ENCODE peak calls at places on chromosomes 4 and X, in nine cellular contexts. One of them, this sample, is unnamed. For H3K9me3, the result is how much of the 10 kb centered on the place peaks cover.

GRCh38 chrX:148459343-148459742 is 41.1 kb upstream of the AFF2 start:
- DNase-seq in naive thymus-derived CD4-positive, alpha-beta T cell: no peak
- DNase-seq in psoas muscle: no peak
- DNase-seq in CD4-positive, CD25-positive, alpha-beta regulatory T cell: no peak
- DNase-seq in endodermal cell: no peak
- DNase-seq in IMR-90: no peak
- DNase-seq in transverse colon: no peak
- DNase-seq in mucosa of descending colon: no peak
- DNase-seq in breast epithelium: no peak
- DNase-seq in this sample: no peak

GRCh38 chr4:48943387-48943786 is 36.8 kb upstream of the OCIAD2 start:
- DNase-seq in endodermal cell: peak
- DNase-seq in transverse colon: no peak
- DNase-seq in breast epithelium: no peak
- DNase-seq in IMR-90: no peak
- DNase-seq in psoas muscle: no peak
- DNase-seq in naive thymus-derived CD4-positive, alpha-beta T cell: no peak
- DNase-seq in CD4-positive, CD25-positive, alpha-beta regulatory T cell: no peak
- DNase-seq in mucosa of descending colon: no peak
- DNase-seq in this sample: peak

GRCh38 chr4:112270051-112270450 is 15.7 kb downstream of the TIFA start:
- DNase-seq in breast epithelium: no peak
- DNase-seq in naive thymus-derived CD4-positive, alpha-beta T cell: no peak
- DNase-seq in psoas muscle: no peak
- DNase-seq in IMR-90: no peak
- DNase-seq in transverse colon: no peak
- DNase-seq in CD4-positive, CD25-positive, alpha-beta regulatory T cell: no peak
- DNase-seq in endodermal cell: no peak
- DNase-seq in mucosa of descending colon: no peak
- DNase-seq in this sample: no peak

GRCh38 chr4:124253080-124253479 is 459.5 kb downstream of the ANKRD50 start:
- DNase-seq in endodermal cell: no peak
- DNase-seq in mucosa of descending colon: no peak
- DNase-seq in CD4-positive, CD25-positive, alpha-beta regulatory T cell: no peak
- DNase-seq in naive thymus-derived CD4-positive, alpha-beta T cell: no peak
- DNase-seq in transverse colon: no peak
- DNase-seq in breast epithelium: no peak
- DNase-seq in psoas muscle: no peak
- DNase-seq in IMR-90: no peak
- DNase-seq in this sample: no peak

GRCh38 chr4:117983541-117984451 is 50.5 kb upstream of the NDST3 start:
- DNase-seq in naive thymus-derived CD4-positive, alpha-beta T cell: no peak
- DNase-seq in CD4-positive, CD25-positive, alpha-beta regulatory T cell: no peak
- DNase-seq in breast epithelium: no peak
- DNase-seq in transverse colon: no peak
- DNase-seq in mucosa of descending colon: no peak
- DNase-seq in endodermal cell: no peak
- DNase-seq in IMR-90: peak
- DNase-seq in psoas muscle: no peak
- DNase-seq in this sample: no peak

GRCh38 chr4:137310593-137311490 is 221.5 kb downstream of the PCDH18 start:
- DNase-seq in psoas muscle: no peak
- DNase-seq in endodermal cell: no peak
- DNase-seq in IMR-90: peak
- DNase-seq in mucosa of descending colon: no peak
- DNase-seq in transverse colon: no peak
- DNase-seq in breast epithelium: no peak
- DNase-seq in CD4-positive, CD25-positive, alpha-beta regulatory T cell: no peak
- DNase-seq in naive thymus-derived CD4-positive, alpha-beta T cell: no peak
- DNase-seq in this sample: no peak

GRCh38 chr4:88812420-88812819 is 114.8 kb upstream of the NAP1L5 start:
- DNase-seq in naive thymus-derived CD4-positive, alpha-beta T cell: no peak
- DNase-seq in breast epithelium: no peak
- DNase-seq in mucosa of descending colon: no peak
- DNase-seq in CD4-positive, CD25-positive, alpha-beta regulatory T cell: no peak
- DNase-seq in psoas muscle: no peak
- DNase-seq in endodermal cell: no peak
- DNase-seq in IMR-90: no peak
- DNase-seq in transverse colon: no peak
- DNase-seq in this sample: no peak

GRCh38 chr4:29005838-29006237 is 1714.3 kb upstream of the PCDH7 start:
- DNase-seq in endodermal cell: no peak
- DNase-seq in IMR-90: no peak
- DNase-seq in CD4-positive, CD25-positive, alpha-beta regulatory T cell: no peak
- DNase-seq in naive thymus-derived CD4-positive, alpha-beta T cell: no peak
- DNase-seq in psoas muscle: no peak
- DNase-seq in mucosa of descending colon: no peak
- DNase-seq in transverse colon: no peak
- DNase-seq in breast epithelium: no peak
- DNase-seq in this sample: no peak

GRCh38 chrX:2974946-2975345 is 31.4 kb upstream of the ARSH start:
- DNase-seq in psoas muscle: no peak
- DNase-seq in CD4-positive, CD25-positive, alpha-beta regulatory T cell: no peak
- DNase-seq in endodermal cell: no peak
- DNase-seq in mucosa of descending colon: no peak
- DNase-seq in transverse colon: no peak
- DNase-seq in IMR-90: no peak
- DNase-seq in breast epithelium: no peak
- DNase-seq in naive thymus-derived CD4-positive, alpha-beta T cell: no peak
- DNase-seq in this sample: no peak

GRCh38 chr4:24473309-24473721 is 111.0 kb downstream of the DHX15 start:
- DNase-seq in psoas muscle: peak
- DNase-seq in breast epithelium: no peak
- DNase-seq in naive thymus-derived CD4-positive, alpha-beta T cell: peak
- DNase-seq in IMR-90: peak
- DNase-seq in CD4-positive, CD25-positive, alpha-beta regulatory T cell: no peak
- DNase-seq in mucosa of descending colon: peak
- DNase-seq in transverse colon: peak
- DNase-seq in endodermal cell: peak
- DNase-seq in this sample: no peak

GRCh38 chrX:48045410-48046311 is 25.8 kb downstream of the ZNF630 start:
- DNase-seq in naive thymus-derived CD4-positive, alpha-beta T cell: no peak
- DNase-seq in endodermal cell: peak
- DNase-seq in CD4-positive, CD25-positive, alpha-beta regulatory T cell: no peak
- DNase-seq in breast epithelium: no peak
- DNase-seq in psoas muscle: peak
- DNase-seq in transverse colon: no peak
- DNase-seq in IMR-90: peak
- DNase-seq in mucosa of descending colon: no peak
- DNase-seq in this sample: no peak

GRCh38 chr4:100286601-100287000 is 96.3 kb upstream of the DDIT4L start:
- DNase-seq in CD4-positive, CD25-positive, alpha-beta regulatory T cell: no peak
- DNase-seq in endodermal cell: peak
- DNase-seq in IMR-90: no peak
- DNase-seq in psoas muscle: no peak
- DNase-seq in breast epithelium: no peak
- DNase-seq in mucosa of descending colon: no peak
- DNase-seq in naive thymus-derived CD4-positive, alpha-beta T cell: no peak
- DNase-seq in transverse colon: no peak
- DNase-seq in this sample: no peak

GRCh38 chr4:62683799-62684566 is 1483.9 kb downstream of the ADGRL3 start:
- DNase-seq in mucosa of descending colon: no peak
- DNase-seq in naive thymus-derived CD4-positive, alpha-beta T cell: no peak
- DNase-seq in endodermal cell: no peak
- DNase-seq in transverse colon: no peak
- DNase-seq in psoas muscle: no peak
- DNase-seq in breast epithelium: no peak
- DNase-seq in IMR-90: no peak
- DNase-seq in CD4-positive, CD25-positive, alpha-beta regulatory T cell: no peak
- DNase-seq in this sample: no peak

GRCh38 chr4:94819371-94819770 is 61.6 kb downstream of the BMPR1B start:
- DNase-seq in mucosa of descending colon: no peak
- DNase-seq in endodermal cell: no peak
- DNase-seq in transverse colon: no peak
- DNase-seq in psoas muscle: no peak
- DNase-seq in IMR-90: no peak
- DNase-seq in breast epithelium: no peak
- DNase-seq in CD4-positive, CD25-positive, alpha-beta regulatory T cell: no peak
- DNase-seq in naive thymus-derived CD4-positive, alpha-beta T cell: no peak
- DNase-seq in this sample: no peak

GRCh38 chr4:93693141-93693540 is 135.4 kb upstream of the ATOH1 start:
- DNase-seq in CD4-positive, CD25-positive, alpha-beta regulatory T cell: no peak
- DNase-seq in IMR-90: no peak
- DNase-seq in transverse colon: no peak
- DNase-seq in naive thymus-derived CD4-positive, alpha-beta T cell: no peak
- DNase-seq in breast epithelium: no peak
- DNase-seq in endodermal cell: no peak
- DNase-seq in mucosa of descending colon: no peak
- DNase-seq in psoas muscle: no peak
- DNase-seq in this sample: no peak

GRCh38 chr4:89056953-89057398 is at the start of gene FAM13A:
- DNase-seq in CD4-positive, CD25-positive, alpha-beta regulatory T cell: peak
- DNase-seq in endodermal cell: peak
- DNase-seq in transverse colon: peak
- DNase-seq in breast epithelium: peak
- DNase-seq in psoas muscle: peak
- DNase-seq in naive thymus-derived CD4-positive, alpha-beta T cell: no peak
- DNase-seq in IMR-90: peak
- DNase-seq in mucosa of descending colon: peak
- DNase-seq in this sample: peak

DNA sequence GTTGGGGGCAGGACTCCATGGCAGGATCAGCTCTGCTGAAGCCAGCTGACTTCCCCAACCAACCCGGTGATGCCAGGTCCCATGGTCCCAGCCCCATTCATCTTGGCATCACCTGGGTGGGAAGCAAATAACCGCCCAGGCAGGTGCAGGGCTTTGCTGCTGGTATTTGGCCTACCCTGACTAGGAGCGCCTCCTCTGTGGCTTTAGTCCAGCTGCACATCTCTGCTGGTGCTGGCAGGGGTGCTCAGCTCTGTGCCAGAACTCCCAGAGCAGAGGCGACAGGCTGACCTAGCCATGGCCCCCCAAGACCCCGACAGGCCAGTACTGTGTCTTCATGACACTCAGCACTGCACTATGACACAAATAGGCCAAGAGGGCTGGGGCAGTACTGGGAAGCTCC is 64.4 kb downstream of the STARD8 start:
- DNase-seq in IMR-90: no peak
- DNase-seq in endodermal cell: no peak
- DNase-seq in transverse colon: no peak
- DNase-seq in naive thymus-derived CD4-positive, alpha-beta T cell: no peak
- DNase-seq in CD4-positive, CD25-positive, alpha-beta regulatory T cell: no peak
- DNase-seq in mucosa of descending colon: no peak
- DNase-seq in breast epithelium: no peak
- DNase-seq in psoas muscle: no peak
- DNase-seq in this sample: no peak
- H3K9me3 ChIP-seq in IMR-90: under half
- H3K9me3 ChIP-seq in endodermal cell: under half
- H3K9me3 ChIP-seq in transverse colon: under half
- H3K9me3 ChIP-seq in naive thymus-derived CD4-positive, alpha-beta T cell: under half
- H3K9me3 ChIP-seq in CD4-positive, CD25-positive, alpha-beta regulatory T cell: under half
- H3K9me3 ChIP-seq in mucosa of descending colon: under half
- H3K9me3 ChIP-seq in breast epithelium: under half
- H3K9me3 ChIP-seq in psoas muscle: under half
- H3K9me3 ChIP-seq in this sample: under half

DNA sequence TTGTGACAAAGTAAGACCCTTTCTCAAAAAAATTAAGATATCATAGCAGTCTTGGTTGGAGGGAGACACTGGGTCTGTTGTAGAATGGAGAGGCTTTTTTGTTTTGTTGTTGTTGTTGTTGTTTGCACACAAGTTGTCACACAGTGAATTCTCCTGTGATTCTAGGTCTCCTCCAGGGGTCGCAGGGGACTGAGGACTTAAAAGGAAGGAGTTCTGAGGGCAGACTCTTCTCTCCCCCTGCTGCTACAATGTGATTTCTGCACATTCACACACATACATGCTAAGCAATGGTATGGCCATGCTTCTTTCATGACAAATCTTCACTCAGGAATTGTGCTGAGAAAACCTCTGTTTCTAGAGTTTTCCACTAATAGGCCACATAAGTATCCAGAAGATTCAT is 71.1 kb downstream of the ZNF732 start:
- DNase-seq in transverse colon: no peak
- DNase-seq in endodermal cell: no peak
- DNase-seq in IMR-90: no peak
- DNase-seq in CD4-positive, CD25-positive, alpha-beta regulatory T cell: no peak
- DNase-seq in mucosa of descending colon: no peak
- DNase-seq in breast epithelium: no peak
- DNase-seq in naive thymus-derived CD4-positive, alpha-beta T cell: no peak
- DNase-seq in psoas muscle: no peak
- DNase-seq in this sample: no peak
- H3K9me3 ChIP-seq in transverse colon: under half
- H3K9me3 ChIP-seq in endodermal cell: half or more
- H3K9me3 ChIP-seq in IMR-90: under half
- H3K9me3 ChIP-seq in CD4-positive, CD25-positive, alpha-beta regulatory T cell: under half
- H3K9me3 ChIP-seq in mucosa of descending colon: under half
- H3K9me3 ChIP-seq in breast epithelium: under half
- H3K9me3 ChIP-seq in naive thymus-derived CD4-positive, alpha-beta T cell: under half
- H3K9me3 ChIP-seq in psoas muscle: under half
- H3K9me3 ChIP-seq in this sample: under half

GRCh38 chr4:173515458-173515857 is 14.6 kb downstream of the HAND2 start:
- DNase-seq in mucosa of descending colon: no peak
- DNase-seq in IMR-90: no peak
- DNase-seq in naive thymus-derived CD4-positive, alpha-beta T cell: no peak
- DNase-seq in transverse colon: no peak
- DNase-seq in breast epithelium: no peak
- DNase-seq in endodermal cell: peak
- DNase-seq in psoas muscle: no peak
- DNase-seq in CD4-positive, CD25-positive, alpha-beta regulatory T cell: no peak
- DNase-seq in this sample: no peak

GRCh38 chr4:173518419-173519102 is 11.5 kb downstream of the HAND2 start:
- DNase-seq in psoas muscle: no peak
- DNase-seq in breast epithelium: no peak
- DNase-seq in naive thymus-derived CD4-positive, alpha-beta T cell: no peak
- DNase-seq in CD4-positive, CD25-positive, alpha-beta regulatory T cell: no peak
- DNase-seq in endodermal cell: peak
- DNase-seq in mucosa of descending colon: no peak
- DNase-seq in IMR-90: no peak
- DNase-seq in transverse colon: no peak
- DNase-seq in this sample: no peak

GRCh38 chr4:173517781-173518371 is 12.2 kb downstream of the HAND2 start:
- DNase-seq in transverse colon: peak
- DNase-seq in IMR-90: no peak
- DNase-seq in breast epithelium: no peak
- DNase-seq in mucosa of descending colon: no peak
- DNase-seq in endodermal cell: peak
- DNase-seq in psoas muscle: no peak
- DNase-seq in naive thymus-derived CD4-positive, alpha-beta T cell: no peak
- DNase-seq in CD4-positive, CD25-positive, alpha-beta regulatory T cell: no peak
- DNase-seq in this sample: peak

GRCh38 chr4:173514641-173515217 is 15.3 kb downstream of the HAND2 start:
- DNase-seq in mucosa of descending colon: no peak
- DNase-seq in breast epithelium: no peak
- DNase-seq in transverse colon: no peak
- DNase-seq in psoas muscle: no peak
- DNase-seq in endodermal cell: peak
- DNase-seq in IMR-90: no peak
- DNase-seq in CD4-positive, CD25-positive, alpha-beta regulatory T cell: no peak
- DNase-seq in naive thymus-derived CD4-positive, alpha-beta T cell: no peak
- DNase-seq in this sample: no peak

GRCh38 chr4:173516621-173517612 is 13.1 kb downstream of the HAND2 start:
- DNase-seq in breast epithelium: no peak
- DNase-seq in naive thymus-derived CD4-positive, alpha-beta T cell: no peak
- DNase-seq in psoas muscle: no peak
- DNase-seq in IMR-90: no peak
- DNase-seq in transverse colon: no peak
- DNase-seq in CD4-positive, CD25-positive, alpha-beta regulatory T cell: no peak
- DNase-seq in mucosa of descending colon: no peak
- DNase-seq in endodermal cell: peak
- DNase-seq in this sample: peak
- H3K9me3 ChIP-seq in breast epithelium: under half
- H3K9me3 ChIP-seq in naive thymus-derived CD4-positive, alpha-beta T cell: under half
- H3K9me3 ChIP-seq in psoas muscle: under half
- H3K9me3 ChIP-seq in IMR-90: under half
- H3K9me3 ChIP-seq in transverse colon: under half
- H3K9me3 ChIP-seq in CD4-positive, CD25-positive, alpha-beta regulatory T cell: under half
- H3K9me3 ChIP-seq in mucosa of descending colon: under half
- H3K9me3 ChIP-seq in endodermal cell: under half
- H3K9me3 ChIP-seq in this sample: under half

GRCh38 chrX:32533848-32534247 is 677.5 kb downstream of the DMD start:
- DNase-seq in mucosa of descending colon: no peak
- DNase-seq in endodermal cell: no peak
- DNase-seq in psoas muscle: no peak
- DNase-seq in transverse colon: no peak
- DNase-seq in IMR-90: no peak
- DNase-seq in CD4-positive, CD25-positive, alpha-beta regulatory T cell: no peak
- DNase-seq in naive thymus-derived CD4-positive, alpha-beta T cell: no peak
- DNase-seq in breast epithelium: no peak
- DNase-seq in this sample: no peak
- H3K9me3 ChIP-seq in mucosa of descending colon: under half
- H3K9me3 ChIP-seq in endodermal cell: under half
- H3K9me3 ChIP-seq in psoas muscle: under half
- H3K9me3 ChIP-seq in transverse colon: under half
- H3K9me3 ChIP-seq in IMR-90: under half
- H3K9me3 ChIP-seq in CD4-positive, CD25-positive, alpha-beta regulatory T cell: under half
- H3K9me3 ChIP-seq in naive thymus-derived CD4-positive, alpha-beta T cell: under half
- H3K9me3 ChIP-seq in breast epithelium: under half
- H3K9me3 ChIP-seq in this sample: under half

This sample was measured in small intestine.